ENCODE peak calls at places on chromosomes 1 and 21, in nine cellular contexts. W, Q, B, A, T, S, K, F and P are unnamed samples. For H3K4me1, the result is how much of the 10 kb centered on the place peaks cover.

GRCh38 chr1:92483442-92484170 is 3.1 kb downstream of the GFI1 start:
- DNase-seq in W (no peak), Q (no peak), B (no peak), A (peak), T (peak), S (no peak), K (no peak), F (peak), P (peak)

GRCh38 chr1:153945795-153946621 is 510 bp downstream of the DENND4B start:
- DNase-seq in W (peak), Q (peak), B (peak), A (peak), T (peak), S (peak), K (peak), F (peak), P (peak)

GRCh38 chr1:48061162-48062136 is 64.3 kb upstream of the TRABD2B start:
- DNase-seq in W (peak), Q (peak), B (no peak), A (peak), T (peak), S (peak), K (no peak), F (peak), P (no peak)

GRCh38 chr21:34004984-34005383 is 68.4 kb upstream of the MRPS6 start:
- DNase-seq in W (no peak), Q (no peak), B (no peak), A (no peak), T (no peak), S (peak), K (peak), F (no peak), P (no peak)

GRCh38 chr1:203930343-203930742 is 68.9 kb downstream of the SNRPE start:
- DNase-seq in W (no peak), Q (no peak), B (no peak), A (no peak), T (no peak), S (no peak), K (no peak), F (no peak), P (no peak)

GRCh38 chr1:194331758-194332157 is 1145.3 kb upstream of the B3GALT2 start:
- DNase-seq in W (no peak), Q (no peak), B (no peak), A (no peak), T (no peak), S (no peak), K (no peak), F (no peak), P (no peak)

GRCh38 chr1:87329756-87330200 is 1.1 kb downstream of the LMO4 start:
- DNase-seq in W (no peak), Q (no peak), B (no peak), A (no peak), T (no peak), S (no peak), K (no peak), F (no peak), P (no peak)

GRCh38 chr1:156153362-156153761 is at the start of gene SEMA4A:
- DNase-seq in W (no peak), Q (no peak), B (no peak), A (no peak), T (no peak), S (no peak), K (no peak), F (peak), P (no peak)

GRCh38 chr1:212488436-212489283 is 55.9 kb downstream of the NENF start:
- DNase-seq in W (peak), Q (no peak), B (peak), A (no peak), T (no peak), S (peak), K (peak), F (peak), P (no peak)

GRCh38 chr1:119713538-119714456 is 2.1 kb downstream of the PHGDH start:
- DNase-seq in W (no peak), Q (no peak), B (no peak), A (no peak), T (no peak), S (no peak), K (no peak), F (no peak), P (no peak)

GRCh38 chr1:17606826-17607440 is 67.4 kb downstream of the ARHGEF10L start:
- DNase-seq in W (peak), Q (peak), B (no peak), A (peak), T (peak), S (peak), K (peak), F (peak), P (peak)

GRCh38 chr1:110746644-110747259 is 72.0 kb upstream of the KCNA3 start:
- DNase-seq in W (no peak), Q (peak), B (no peak), A (no peak), T (peak), S (no peak), K (no peak), F (peak), P (peak)

GRCh38 chr1:81681570-81681969 is 119.2 kb upstream of the ADGRL2 start:
- DNase-seq in W (no peak), Q (no peak), B (no peak), A (no peak), T (no peak), S (no peak), K (no peak), F (no peak), P (no peak)

GRCh38 chr1:222824641-222825040 is 9.8 kb downstream of the DISP1 start:
- DNase-seq in W (no peak), Q (no peak), B (no peak), A (no peak), T (no peak), S (no peak), K (no peak), F (no peak), P (no peak)

GRCh38 chr21:19995253-19995652 is 1003.0 kb upstream of the NCAM2 start:
- DNase-seq in W (no peak), Q (no peak), B (no peak), A (no peak), T (no peak), S (no peak), K (no peak), F (no peak), P (no peak)

GRCh38 chr1:55286851-55287602 is 71.9 kb upstream of the USP24 start:
- DNase-seq in W (no peak), Q (no peak), B (no peak), A (no peak), T (no peak), S (no peak), K (no peak), F (no peak), P (no peak)

GRCh38 chr1:201907621-201908020 is 18.9 kb downstream of the SHISA4 start:
- DNase-seq in W (no peak), Q (no peak), B (no peak), A (no peak), T (no peak), S (no peak), K (no peak), F (no peak), P (no peak)

GRCh38 chr1:229567109-229567868 is 8.8 kb upstream of the ABCB10 start:
- DNase-seq in W (no peak), Q (no peak), B (no peak), A (no peak), T (no peak), S (no peak), K (no peak), F (no peak), P (no peak)

GRCh38 chr1:51019811-51020210 is 49.8 kb downstream of the CDKN2C start:
- DNase-seq in W (no peak), Q (no peak), B (no peak), A (no peak), T (no peak), S (no peak), K (no peak), F (no peak), P (no peak)

GRCh38 chr1:17016317-17016661 is 4.6 kb upstream of the ATP13A2 start:
- DNase-seq in W (no peak), Q (no peak), B (no peak), A (no peak), T (no peak), S (no peak), K (no peak), F (no peak), P (peak)

GRCh38 chr1:68811806-68812205 is 314.9 kb upstream of the DEPDC1 start:
- DNase-seq in W (no peak), Q (no peak), B (no peak), A (no peak), T (no peak), S (no peak), K (no peak), F (no peak), P (no peak)

GRCh38 chr1:27658951-27659496 is 13.0 kb downstream of the IFI6 start:
- DNase-seq in W (no peak), Q (no peak), B (no peak), A (no peak), T (peak), S (no peak), K (peak), F (peak), P (no peak)

GRCh38 chr1:107689157-107689556 is 275.8 kb downstream of the VAV3 start:
- DNase-seq in W (no peak), Q (no peak), B (no peak), A (no peak), T (no peak), S (no peak), K (peak), F (no peak), P (no peak)

GRCh38 chr1:197672347-197672746 is 102.9 kb downstream of the DENND1B start:
- DNase-seq in W (no peak), Q (no peak), B (no peak), A (no peak), T (no peak), S (no peak), K (no peak), F (no peak), P (no peak)

GRCh38 chr1:197677752-197678295 is 97.5 kb downstream of the DENND1B start:
- DNase-seq in W (no peak), Q (no peak), B (no peak), A (no peak), T (no peak), S (no peak), K (no peak), F (no peak), P (no peak)

GRCh38 chr1:197677313-197677712 is 98.0 kb downstream of the DENND1B start:
- DNase-seq in W (no peak), Q (no peak), B (no peak), A (no peak), T (no peak), S (no peak), K (no peak), F (no peak), P (no peak)

GRCh38 chr1:197674286-197674685 is 101.0 kb downstream of the DENND1B start:
- DNase-seq in W (no peak), Q (no peak), B (no peak), A (no peak), T (no peak), S (no peak), K (no peak), F (no peak), P (no peak)

DNA sequence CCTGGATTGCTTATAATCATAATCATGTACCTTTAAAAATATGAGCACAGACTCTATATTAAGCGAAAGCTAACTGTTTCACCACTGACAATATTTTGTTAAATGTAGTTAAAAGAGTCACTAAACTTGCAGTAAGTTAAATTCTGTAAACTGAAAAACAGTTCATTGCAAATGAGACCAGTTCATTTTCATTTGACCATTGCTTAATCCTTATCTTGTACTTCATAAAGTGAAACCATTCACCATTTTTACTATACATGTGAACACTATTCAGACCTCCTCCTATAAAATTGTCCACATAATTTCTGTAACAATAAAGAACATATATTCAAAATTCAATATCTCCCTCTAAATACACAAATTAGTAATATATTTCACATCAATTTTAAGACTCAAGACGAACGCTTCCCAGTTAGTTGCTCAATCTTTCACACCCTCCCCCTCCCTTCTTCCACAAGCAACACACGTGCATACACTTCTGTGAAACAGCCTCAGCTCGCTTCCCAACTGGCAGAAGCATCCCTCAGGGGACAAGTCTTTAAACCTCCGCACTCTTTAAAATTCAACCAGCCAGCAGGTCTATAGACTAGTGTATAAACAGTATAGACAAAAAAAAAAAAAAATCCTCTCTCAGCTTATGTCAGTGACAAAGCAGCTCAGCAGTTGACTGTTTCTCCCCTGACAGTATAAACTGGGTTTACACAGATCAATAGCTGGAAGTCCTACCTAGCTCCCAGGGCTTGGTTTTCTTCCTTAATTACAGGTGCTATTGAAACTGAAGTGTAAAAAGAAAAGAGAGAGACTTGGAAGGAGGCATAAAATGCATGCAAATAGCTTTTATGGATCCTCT is 99.6 kb downstream of the DENND1B start:
- DNase-seq in W (no peak), Q (no peak), B (no peak), A (no peak), T (no peak), S (no peak), K (no peak), F (peak), P (peak)
- H3K4me3 ChIP-seq in W (peak), Q (peak), B (peak), A (no peak), T (no peak), S (peak), K (peak), F (no peak), P (no peak)

GRCh38 chr1:167631386-167631941 is 1.4 kb downstream of the RCSD1 start:
- DNase-seq in W (no peak), Q (no peak), B (no peak), A (no peak), T (no peak), S (no peak), K (no peak), F (no peak), P (no peak)
- TF ChIP-seq EP300 in W (no peak), Q (no peak), B (no peak), A (no peak), T (no peak), S (no peak), K (no peak), F (no peak), P (no peak)

DNA sequence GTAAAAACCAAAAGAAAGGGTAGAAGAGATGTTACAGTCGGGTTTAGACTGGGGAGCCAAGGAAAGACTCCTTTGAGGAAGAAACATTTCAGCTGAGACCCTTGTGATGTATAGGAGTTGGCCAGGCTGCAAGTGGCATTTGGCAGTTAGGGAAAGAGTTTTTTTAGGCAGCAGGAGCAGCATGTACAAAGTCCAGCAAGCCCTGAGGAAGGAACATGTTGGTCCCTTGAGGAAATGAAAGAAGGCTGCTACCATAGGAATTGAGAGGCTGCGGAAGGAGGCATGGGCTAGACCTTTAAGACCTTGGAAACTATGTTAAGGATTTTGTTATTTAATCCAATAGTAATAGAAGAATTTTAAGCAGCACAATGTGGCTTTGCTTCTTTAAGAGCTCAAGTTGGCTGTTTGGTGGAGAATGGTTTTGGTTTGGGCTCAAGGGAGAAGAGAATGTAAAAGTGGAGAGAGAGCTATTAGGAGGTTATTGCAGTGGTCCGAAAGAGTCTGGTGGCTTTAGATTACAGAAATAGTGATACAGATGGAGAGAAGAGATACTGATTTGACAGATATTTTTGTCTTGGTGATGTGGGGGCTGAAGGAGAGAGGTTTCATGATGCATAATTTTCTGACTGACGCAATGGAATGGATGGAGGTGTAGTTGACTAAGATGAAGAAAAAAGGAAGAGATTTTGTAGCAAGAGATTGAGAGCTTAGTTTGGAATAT is 26.6 kb downstream of the SMAP2 start:
- DNase-seq in W (no peak), Q (peak), B (no peak), A (no peak), T (no peak), S (no peak), K (no peak), F (no peak), P (no peak)
- H3K4me1 ChIP-seq in W (under half), Q (under half), B (under half), A (under half), T (under half), S (under half), K (under half), F (under half), P (under half)

DNA sequence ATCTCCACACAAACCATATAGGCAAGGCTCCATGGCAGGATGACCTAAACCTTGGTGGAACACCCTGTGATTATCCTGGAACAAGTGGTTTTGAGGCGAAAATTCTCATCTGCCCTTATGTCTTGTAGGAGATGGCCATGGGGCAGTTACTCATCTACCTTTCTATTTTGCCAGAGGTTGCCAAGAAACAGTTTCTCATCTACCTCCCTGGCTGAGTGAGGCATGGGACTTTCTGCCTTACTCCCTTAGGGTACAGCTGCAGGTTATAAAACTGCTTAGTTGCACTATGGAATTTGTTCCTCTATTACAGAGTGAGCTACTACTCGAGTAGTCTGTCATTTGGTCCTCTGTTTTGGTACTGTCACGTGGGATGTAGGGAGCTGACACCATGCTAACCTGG is 31.3 kb upstream of the GUCA2A start:
- DNase-seq in W (no peak), Q (no peak), B (no peak), A (no peak), T (no peak), S (no peak), K (no peak), F (no peak), P (no peak)
- H3K4me3 ChIP-seq in W (no peak), Q (no peak), B (no peak), A (no peak), T (no peak), S (no peak), K (no peak), F (no peak), P (no peak)